ENCODE peak calls at places on chromosomes 5 and 9, in eight cellular contexts. H, U, T, E, S, G, X and M are unnamed samples.

GRCh38 chr5:142280066-142281011 is 44.5 kb downstream of the SPRY4 start:
- DNase-seq in H (no peak), U (peak), T (no peak), E (no peak), S (no peak), G (no peak), X (no peak), M (peak)

GRCh38 chr9:72396247-72397091 is 31.5 kb upstream of the ZFAND5 start:
- DNase-seq in H (peak), U (no peak), T (no peak), E (no peak), S (no peak), G (no peak), X (no peak), M (peak)

GRCh38 chr9:90726215-90726614 is 75.4 kb upstream of the SYK start:
- DNase-seq in H (no peak), U (no peak), T (no peak), E (peak), S (no peak), G (no peak), X (no peak), M (no peak)

GRCh38 chr9:109098221-109098959 is 21.4 kb downstream of the TMEM245 start:
- DNase-seq in H (peak), U (peak), T (no peak), E (no peak), S (no peak), G (no peak), X (no peak), M (peak)

GRCh38 chr9:87020169-87020935 is 73.0 kb upstream of the GAS1 start:
- DNase-seq in H (no peak), U (no peak), T (no peak), E (no peak), S (no peak), G (no peak), X (no peak), M (no peak)

GRCh38 chr5:124678992-124679519 is 67.4 kb downstream of the ZNF608 start:
- DNase-seq in H (no peak), U (no peak), T (no peak), E (no peak), S (no peak), G (no peak), X (no peak), M (no peak)

GRCh38 chr5:169162407-169162806 is 138.5 kb downstream of the SLIT3 start:
- DNase-seq in H (peak), U (peak), T (no peak), E (no peak), S (no peak), G (no peak), X (no peak), M (peak)

GRCh38 chr5:119070578-119070827 is 384 bp upstream of the DMXL1 start:
- DNase-seq in H (no peak), U (no peak), T (no peak), E (no peak), S (no peak), G (no peak), X (no peak), M (no peak)

GRCh38 chr9:95249986-95250385 is 67.5 kb downstream of the FANCC start:
- DNase-seq in H (no peak), U (no peak), T (no peak), E (no peak), S (no peak), G (no peak), X (no peak), M (no peak)

GRCh38 chr5:144467795-144468194 is 297.1 kb downstream of the KCTD16 start:
- DNase-seq in H (peak), U (peak), T (no peak), E (no peak), S (no peak), G (no peak), X (no peak), M (peak)

GRCh38 chr9:76107487-76107886 is 217.0 kb downstream of the PCSK5 start:
- DNase-seq in H (no peak), U (peak), T (no peak), E (no peak), S (no peak), G (no peak), X (no peak), M (no peak)

GRCh38 chr9:125429476-125430160 is 168.0 kb downstream of the GAPVD1 start:
- DNase-seq in H (no peak), U (no peak), T (no peak), E (no peak), S (no peak), G (no peak), X (no peak), M (no peak)

GRCh38 chr5:73823508-73823925 is 197.5 kb downstream of the ARHGEF28 start:
- DNase-seq in H (peak), U (no peak), T (no peak), E (no peak), S (no peak), G (no peak), X (no peak), M (peak)

GRCh38 chr9:136787690-136788400 is 3.3 kb upstream of the TMEM141 start:
- DNase-seq in H (peak), U (peak), T (peak), E (peak), S (peak), G (no peak), X (peak), M (peak)

GRCh38 chr5:74586831-74587230 is 53.7 kb downstream of the ENC1 start:
- DNase-seq in H (no peak), U (no peak), T (no peak), E (no peak), S (no peak), G (no peak), X (no peak), M (no peak)

GRCh38 chr5:56725709-56726108 is 89.6 kb upstream of the MAP3K1 start:
- DNase-seq in H (peak), U (no peak), T (no peak), E (no peak), S (no peak), G (no peak), X (no peak), M (no peak)

GRCh38 chr5:39648539-39649200 is 223.9 kb upstream of the DAB2 start:
- DNase-seq in H (peak), U (no peak), T (no peak), E (no peak), S (no peak), G (no peak), X (no peak), M (peak)

GRCh38 chr5:179841621-179842020 is 17.0 kb downstream of the MRNIP start:
- DNase-seq in H (no peak), U (no peak), T (no peak), E (no peak), S (no peak), G (no peak), X (no peak), M (no peak)

GRCh38 chr5:87524217-87524616 is 111.5 kb upstream of the CCNH start:
- DNase-seq in H (no peak), U (no peak), T (no peak), E (no peak), S (no peak), G (no peak), X (no peak), M (no peak)

GRCh38 chr5:133635051-133635450 is 22.7 kb upstream of the FSTL4 start:
- DNase-seq in H (peak), U (peak), T (no peak), E (no peak), S (no peak), G (no peak), X (no peak), M (peak)

GRCh38 chr5:120108586-120109254 is 355.4 kb upstream of the PRR16 start:
- DNase-seq in H (no peak), U (no peak), T (no peak), E (no peak), S (no peak), G (no peak), X (no peak), M (peak)

GRCh38 chr5:35924122-35924949 is 14.1 kb downstream of the CAPSL start:
- DNase-seq in H (peak), U (peak), T (no peak), E (no peak), S (peak), G (no peak), X (no peak), M (peak)

GRCh38 chr5:144567416-144567770 is 396.7 kb downstream of the KCTD16 start:
- DNase-seq in H (no peak), U (peak), T (no peak), E (no peak), S (no peak), G (no peak), X (no peak), M (peak)

GRCh38 chr5:2886531-2886930 is 135.1 kb upstream of the IRX2 start:
- DNase-seq in H (no peak), U (no peak), T (no peak), E (no peak), S (no peak), G (no peak), X (no peak), M (no peak)

GRCh38 chr5:73204302-73204701 is 31.3 kb downstream of the TMEM174 start:
- DNase-seq in H (no peak), U (no peak), T (no peak), E (no peak), S (no peak), G (no peak), X (no peak), M (no peak)

GRCh38 chr5:16666861-16667481 is 50.2 kb upstream of the RETREG1 start:
- DNase-seq in H (no peak), U (no peak), T (no peak), E (no peak), S (peak), G (no peak), X (no peak), M (peak)

GRCh38 chr9:94287877-94288513 is 28.9 kb downstream of the ZNF169 start:
- DNase-seq in H (no peak), U (no peak), T (no peak), E (no peak), S (no peak), G (no peak), X (no peak), M (no peak)

GRCh38 chr5:72210913-72211670 is 103.8 kb downstream of the MAP1B start:
- DNase-seq in H (peak), U (peak), T (no peak), E (no peak), S (no peak), G (no peak), X (no peak), M (peak)

GRCh38 chr5:55577353-55578060 is 42.7 kb upstream of the PLPP1 start:
- DNase-seq in H (no peak), U (peak), T (no peak), E (no peak), S (no peak), G (no peak), X (no peak), M (no peak)

GRCh38 chr5:10484774-10485141 is 43.1 kb downstream of the ROPN1L start:
- DNase-seq in H (no peak), U (no peak), T (no peak), E (no peak), S (no peak), G (no peak), X (no peak), M (no peak)

GRCh38 chr5:151345808-151346478 is 1.4 kb downstream of the SLC36A2 start:
- DNase-seq in H (peak), U (peak), T (no peak), E (no peak), S (no peak), G (no peak), X (no peak), M (peak)